ENCODE peak calls at places on chromosome 4, in four cellular contexts. A is tibial nerve, U is left ventricle myocardium inferior, Z is psoas muscle. S is an unnamed sample.

GRCh38 chr4:158793021-158793420 is 24.2 kb downstream of the FNIP2 start:
- DNase-seq in A (no peak), U (no peak), Z (no peak), S (no peak)

GRCh38 chr4:182585321-182585720 is 331.9 kb downstream of the DCTD start:
- DNase-seq in A (no peak), U (no peak), Z (no peak), S (no peak)

GRCh38 chr4:165210566-165210965 is 3.2 kb downstream of the KLHL2 start:
- DNase-seq in A (no peak), U (no peak), Z (no peak), S (peak; percentile 83)

GRCh38 chr4:39235701-39236100 is 53.4 kb downstream of the WDR19 start:
- DNase-seq in A (no peak), U (no peak), Z (no peak), S (no peak)

GRCh38 chr4:159071178-159071968 is 31.5 kb upstream of the RAPGEF2 start:
- DNase-seq in A (no peak), U (no peak), Z (no peak), S (no peak)

GRCh38 chr4:8729408-8730149 is 137.0 kb downstream of the CPZ start:
- DNase-seq in A (no peak), U (no peak), Z (no peak), S (no peak)

GRCh38 chr4:143626134-143626859 is 74.2 kb downstream of the FREM3 start:
- DNase-seq in A (peak; percentile 72), U (peak; percentile 68), Z (peak; percentile 37), S (no peak)

GRCh38 chr4:81031389-81032173 is 1.1 kb downstream of the BMP3 start:
- DNase-seq in A (no peak), U (no peak), Z (no peak), S (no peak)

GRCh38 chr4:89000844-89001360 is 56.1 kb downstream of the FAM13A start:
- DNase-seq in A (no peak), U (no peak), Z (no peak), S (peak; percentile 52)

GRCh38 chr4:26325191-26325590 is 4.4 kb downstream of the RBPJ start:
- DNase-seq in A (no peak), U (no peak), Z (no peak), S (peak; percentile 29)
- H3K4me3 ChIP-seq in A (no peak overlapping the region), U (no peak overlapping the region), Z (no peak overlapping the region), S (no peak overlapping the region)

DNA sequence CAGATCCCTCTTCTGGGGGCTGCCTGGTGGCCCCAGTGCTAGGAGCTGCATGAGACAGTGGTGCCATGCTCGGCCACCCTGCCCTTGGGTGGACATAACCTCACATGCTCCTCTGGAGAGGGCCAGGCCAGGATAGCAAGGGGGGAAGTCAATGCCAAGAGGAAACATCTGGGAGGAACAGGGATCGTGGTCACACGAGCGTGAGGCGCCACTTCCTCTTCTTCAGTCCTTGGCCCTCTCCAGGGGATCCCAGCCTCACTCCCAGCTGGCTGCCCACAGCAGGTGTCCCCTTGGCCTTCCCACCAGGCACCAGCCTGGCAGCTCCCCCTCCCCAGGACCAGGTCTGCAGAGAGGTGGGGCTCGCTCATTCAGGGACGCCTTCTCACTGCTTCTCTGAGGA is 28.6 kb downstream of the TBC1D14 start:
- DNase-seq in A (no peak), U (peak; percentile 54), Z (no peak), S (no peak)
- H3K4me1 ChIP-seq in A (peaks cover 46% of the 10 kb centered on the region), U (peaks cover 38% of the 10 kb centered on the region), Z (peaks cover 10% of the 10 kb centered on the region), S (peaks cover 5% of the 10 kb centered on the region)

GRCh38 chr4:110629214-110629754 is 6.4 kb upstream of the PITX2 start:
- DNase-seq in A (no peak), U (no peak), Z (no peak), S (no peak)
- H3K27me3 ChIP-seq in A (peaks cover 9% of the 10 kb centered on the region), U (peaks cover 100% of the 10 kb centered on the region), Z (peaks cover 37% of the 10 kb centered on the region), S (no peaks in the 10 kb centered on the region)

GRCh38 chr4:115671581-115671980 is 558.2 kb upstream of the NDST4 start:
- DNase-seq in A (no peak), U (no peak), Z (no peak), S (peak; percentile 29)
- H3K4me3 ChIP-seq in A (no peak overlapping the region), U (no peak overlapping the region), Z (no peak overlapping the region), S (no peak overlapping the region)

GRCh38 chr4:38011484-38012162 is 51.4 kb downstream of the PTTG2 start:
- DNase-seq in A (no peak), U (no peak), Z (no peak), S (no peak)
- H3K4me1 ChIP-seq in A (no peaks in the 10 kb centered on the region), U (peaks cover 82% of the 10 kb centered on the region), Z (peaks cover 27% of the 10 kb centered on the region), S (peaks cover 28% of the 10 kb centered on the region)

GRCh38 chr4:7347981-7348380 is 86.7 kb downstream of the PSAPL1 start:
- DNase-seq in A (no peak), U (no peak), Z (no peak), S (no peak)
- H3K27me3 ChIP-seq in A (no peaks in the 10 kb centered on the region), U (no peaks in the 10 kb centered on the region), Z (peaks cover 5% of the 10 kb centered on the region), S (peaks cover 5% of the 10 kb centered on the region)

DNA sequence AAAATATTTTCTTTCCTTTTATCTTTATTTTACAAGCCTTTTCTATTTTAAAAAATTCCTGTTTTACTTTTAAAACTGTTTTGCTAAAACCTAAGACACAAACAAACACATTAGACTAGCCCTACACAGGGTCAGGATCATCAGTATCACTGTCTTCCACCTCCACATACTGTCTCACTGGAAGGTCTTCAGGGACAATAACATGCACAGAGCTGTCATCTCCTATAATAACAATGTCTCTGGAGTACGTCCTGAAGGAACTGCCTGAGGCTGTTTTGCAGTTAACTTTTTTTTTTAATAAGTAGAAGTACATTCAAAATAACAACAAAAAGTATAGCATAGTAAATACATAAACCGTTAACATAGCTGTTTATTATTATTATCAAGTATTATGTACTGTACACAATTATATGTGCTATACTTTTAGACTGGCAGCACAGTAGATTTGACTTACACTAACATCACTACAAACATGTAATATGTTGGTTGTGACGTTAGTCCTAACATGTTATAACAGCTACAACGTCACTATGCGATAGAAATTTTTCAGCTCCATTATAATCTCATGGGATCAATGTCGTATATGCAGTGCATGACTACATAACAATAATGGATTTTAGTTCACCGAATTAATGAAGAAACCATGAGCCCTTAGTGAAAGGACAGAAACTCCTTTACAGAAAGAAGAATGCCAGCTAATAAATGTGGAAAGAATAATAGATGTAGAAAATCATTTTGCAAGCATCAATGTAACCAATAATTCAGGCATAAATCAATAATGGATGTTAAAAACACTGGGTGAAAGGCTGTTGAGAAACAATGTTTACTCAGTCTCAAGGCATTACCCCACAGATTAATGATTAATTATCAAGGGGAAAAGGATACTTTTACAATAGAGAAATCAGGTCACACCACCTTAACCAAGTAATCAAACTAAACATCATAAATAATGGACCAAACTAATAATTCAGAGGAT is 49.2 kb downstream of the FBXW7 start:
- DNase-seq in A (no peak), U (no peak), Z (no peak), S (no peak)
- H3K4me3 ChIP-seq in A (no peak overlapping the region), U (no peak overlapping the region), Z (no peak overlapping the region), S (no peak overlapping the region)

DNA sequence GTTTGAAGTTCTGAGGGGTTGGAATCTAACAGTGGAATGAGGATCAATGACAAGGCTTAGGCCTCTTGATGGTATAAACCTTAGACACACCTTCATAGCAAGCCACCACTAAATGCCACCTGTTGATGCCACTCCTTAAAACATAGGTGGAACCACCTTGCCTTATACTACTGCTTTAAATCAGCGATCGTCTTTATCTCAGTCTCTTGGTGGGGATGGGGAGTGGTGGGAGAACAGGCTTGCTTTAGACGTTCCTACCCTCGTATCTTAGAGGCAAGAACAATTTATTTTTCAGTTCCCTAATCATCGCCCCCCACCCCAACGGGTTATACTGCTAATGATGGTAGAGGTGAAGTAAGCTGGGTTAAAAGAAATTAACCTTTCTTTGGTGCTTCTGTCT is 1.3 kb downstream of the RAB33B start:
- DNase-seq in A (no peak), U (no peak), Z (no peak), S (no peak)
- H3K4me1 ChIP-seq in A (peaks cover 30% of the 10 kb centered on the region), U (peaks cover 75% of the 10 kb centered on the region), Z (peaks cover 23% of the 10 kb centered on the region), S (peaks cover 36% of the 10 kb centered on the region)

GRCh38 chr4:113586072-113586471 is 175.5 kb downstream of the CAMK2D start:
- DNase-seq in A (no peak), U (no peak), Z (no peak), S (no peak)
- H3K27me3 ChIP-seq in A (no peaks in the 10 kb centered on the region), U (no peaks in the 10 kb centered on the region), Z (no peaks in the 10 kb centered on the region), S (no peaks in the 10 kb centered on the region)

S was measured in HAP-1.